ENCODE peak calls at places on chromosomes 7 and 10, in nine cellular contexts. O is transverse colon, K is breast epithelium, X is prostate gland, D is H1, P is GM12878, A is HCT116, G is SK-N-SH, T is HepG2. F is an unnamed sample.

GRCh38 chr7:149495785-149496641 is 1.6 kb downstream of the ZNF746 start:
- DNase-seq in O (peak; percentile 62), K (no peak), X (peak; percentile 50), D (no peak), P (no peak), A (no peak), G (peak; percentile 61), T (peak; percentile 54), F (no peak)

GRCh38 chr10:98252451-98252850 is 15.5 kb downstream of the LOXL4 start:
- DNase-seq in O (no peak), K (no peak), X (no peak), D (no peak), P (no peak), A (no peak), G (no peak), T (no peak), F (no peak)

GRCh38 chr10:1939016-1939415 is 201.7 kb upstream of the ADARB2 start:
- DNase-seq in O (no peak), K (no peak), X (no peak), D (no peak), P (no peak), A (no peak), G (no peak), T (no peak), F (no peak)

GRCh38 chr10:119209050-119209735 is 1.8 kb downstream of the GRK5 start:
- DNase-seq in O (peak; percentile 60), K (peak; percentile 59), X (no peak), D (no peak), P (no peak), A (no peak), G (peak; percentile 71), T (peak; percentile 59), F (no peak)

GRCh38 chr10:77319557-77319956 is 318.1 kb downstream of the KCNMA1 start:
- DNase-seq in O (no peak), K (no peak), X (no peak), D (no peak), P (no peak), A (no peak), G (no peak), T (no peak), F (no peak)

GRCh38 chr10:69783515-69783914 is 18.2 kb upstream of the COL13A1 start:
- DNase-seq in O (no peak), K (no peak), X (no peak), D (no peak), P (no peak), A (no peak), G (no peak), T (no peak), F (no peak)

GRCh38 chr10:47450442-47450841 is 33.5 kb downstream of the ANXA8 start:
- DNase-seq in O (no peak), K (no peak), X (no peak), D (no peak), P (no peak), A (no peak), G (no peak), T (no peak), F (peak; percentile 84)

GRCh38 chr7:42162560-42163325 is 74.3 kb downstream of the GLI3 start:
- DNase-seq in O (no peak), K (no peak), X (no peak), D (no peak), P (no peak), A (no peak), G (no peak), T (no peak), F (no peak)

GRCh38 chr10:114395361-114396022 is 8.8 kb downstream of the AFAP1L2 start:
- DNase-seq in O (no peak), K (no peak), X (no peak), D (no peak), P (no peak), A (no peak), G (no peak), T (no peak), F (no peak)

GRCh38 chr7:100568936-100569844 is 4.5 kb downstream of the SAP25 start:
- DNase-seq in O (peak; percentile 74), K (peak; percentile 52), X (peak; percentile 34), D (peak; percentile 67), P (no peak), A (no peak), G (peak; percentile 79), T (peak; percentile 91), F (no peak)

GRCh38 chr7:144037414-144038096 is 11.2 kb upstream of the OR2A5 start:
- DNase-seq in O (no peak), K (no peak), X (no peak), D (no peak), P (no peak), A (no peak), G (no peak), T (no peak), F (no peak)

GRCh38 chr7:102933763-102934162 is 21.0 kb downstream of the LRRC17 start:
- DNase-seq in O (peak; percentile 27), K (no peak), X (peak; percentile 19), D (peak; percentile 34), P (no peak), A (no peak), G (peak; percentile 48), T (no peak), F (no peak)

GRCh38 chr10:123147635-123148413 is at the start of gene HMX2:
- DNase-seq in O (no peak), K (no peak), X (no peak), D (no peak), P (no peak), A (no peak), G (peak; percentile 55), T (peak; percentile 17), F (no peak)

GRCh38 chr7:157405501-157405900 is 68.7 kb downstream of the DNAJB6 start:
- DNase-seq in O (no peak), K (no peak), X (no peak), D (no peak), P (no peak), A (no peak), G (peak; percentile 59), T (no peak), F (no peak)

GRCh38 chr7:24980695-24981543 is 941 bp upstream of the OSBPL3 start:
- DNase-seq in O (peak; percentile 52), K (no peak), X (no peak), D (no peak), P (no peak), A (no peak), G (no peak), T (no peak), F (peak; percentile 92)

GRCh38 chr7:27148031-27148775 is 629 bp upstream of the HOXA6 start:
- DNase-seq in O (peak; percentile 77), K (peak; percentile 41), X (no peak), D (no peak), P (no peak), A (no peak), G (peak; percentile 36), T (no peak), F (peak; percentile 69)

GRCh38 chr7:139720705-139721231 is 57.0 kb downstream of the HIPK2 start:
- DNase-seq in O (peak; percentile 50), K (no peak), X (no peak), D (no peak), P (no peak), A (no peak), G (no peak), T (no peak), F (no peak)
- TF ChIP-seq POLR2AphosphoS5 in O (peak; percentile 50), K (no peak), X (peak; percentile 56), D (no peak), P (no peak), A (no peak), G (no peak), T (no peak), F (peak; percentile 26)

GRCh38 chr7:99242667-99243066 is 30.0 kb upstream of the MYH16 start:
- DNase-seq in O (no peak), K (no peak), X (no peak), D (no peak), P (no peak), A (no peak), G (no peak), T (no peak), F (no peak)
- H3K27me3 ChIP-seq in O (no peaks in the 10 kb centered on the region), K (no peaks in the 10 kb centered on the region), X (no peaks in the 10 kb centered on the region), D (no peaks in the 10 kb centered on the region), P (no peaks in the 10 kb centered on the region), A (no peaks in the 10 kb centered on the region), G (no peaks in the 10 kb centered on the region), T (peaks cover 11% of the 10 kb centered on the region), F (no peaks in the 10 kb centered on the region)

GRCh38 chr10:4331150-4331549 is 494.9 kb upstream of the AKR1E2 start:
- DNase-seq in O (no peak), K (no peak), X (no peak), D (no peak), P (no peak), A (no peak), G (no peak), T (no peak), F (no peak)

GRCh38 chr10:4333474-4333894 is 492.5 kb upstream of the AKR1E2 start:
- DNase-seq in O (no peak), K (no peak), X (no peak), D (no peak), P (no peak), A (no peak), G (no peak), T (no peak), F (no peak)

GRCh38 chr10:4334853-4335252 is 491.2 kb upstream of the AKR1E2 start:
- DNase-seq in O (no peak), K (no peak), X (no peak), D (no peak), P (no peak), A (no peak), G (no peak), T (no peak), F (no peak)

GRCh38 chr10:4334076-4334475 is 491.9 kb upstream of the AKR1E2 start:
- DNase-seq in O (no peak), K (no peak), X (no peak), D (no peak), P (no peak), A (no peak), G (no peak), T (no peak), F (no peak)

GRCh38 chr10:4332764-4333473 is 493.1 kb upstream of the AKR1E2 start:
- DNase-seq in O (no peak), K (no peak), X (no peak), D (no peak), P (no peak), A (no peak), G (no peak), T (no peak), F (no peak)
- TF ChIP-seq POLR2AphosphoS5 in O (no peak), K (no peak), X (no peak), D (no peak), P (no peak), A (no peak), G (no peak), T (no peak), F (no peak)

DNA sequence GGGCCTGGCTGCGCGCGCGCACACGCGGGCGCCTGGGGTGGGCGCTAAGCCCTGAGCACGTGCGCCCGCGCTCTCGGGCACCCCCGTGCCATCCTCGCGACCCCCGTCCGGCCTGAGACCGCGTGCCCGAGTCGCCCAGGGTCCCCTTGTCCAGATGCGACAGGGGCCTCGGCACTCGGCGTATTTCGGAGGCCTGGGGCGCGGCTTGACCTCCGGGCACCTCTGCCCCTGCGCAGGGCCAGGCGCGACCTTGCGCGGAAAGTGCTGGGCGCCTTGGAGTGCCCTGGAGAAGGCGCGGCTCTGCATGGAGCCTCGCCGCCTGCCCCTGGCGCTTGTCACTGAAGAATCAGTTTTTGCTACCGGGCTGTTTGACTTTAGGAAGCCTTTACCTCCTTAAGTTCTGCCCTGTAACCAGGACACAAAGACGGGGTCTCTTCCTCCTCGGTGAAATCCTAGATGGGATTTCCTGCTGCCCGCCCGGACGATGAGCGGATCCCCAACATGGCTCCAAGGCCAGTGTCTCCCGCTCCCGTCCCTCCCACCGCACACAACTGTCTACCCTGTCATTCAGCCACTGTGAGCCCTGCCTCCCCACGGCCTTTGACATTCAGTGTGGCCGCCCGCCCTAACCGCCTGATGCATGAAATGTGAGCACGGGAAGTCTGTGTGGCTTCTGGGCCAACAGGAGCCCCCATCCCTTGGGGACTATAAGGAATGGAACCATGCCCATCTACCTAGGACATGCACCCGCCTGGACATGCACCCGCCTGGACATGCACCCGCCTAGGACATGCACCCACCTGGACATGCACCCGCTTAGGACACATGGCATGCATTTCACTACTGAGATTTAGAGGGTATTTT is 1.1 kb upstream of the STK32C start:
- DNase-seq in O (no peak), K (peak; percentile 52), X (no peak), D (no peak), P (no peak), A (no peak), G (no peak), T (no peak), F (no peak)
- H3K27me3 ChIP-seq in O (peaks cover 13% of the 10 kb centered on the region), K (no peaks in the 10 kb centered on the region), X (no peaks in the 10 kb centered on the region), D (peaks cover 37% of the 10 kb centered on the region), P (peaks cover 7% of the 10 kb centered on the region), A (no peaks in the 10 kb centered on the region), G (no peaks in the 10 kb centered on the region), T (peaks cover 12% of the 10 kb centered on the region), F (no peaks in the 10 kb centered on the region)